ENCODE peak calls at places on chromosomes 12 and 14, in nine cellular contexts. B, J, K, A, W, R, I, Z and X are unnamed samples.

GRCh38 chr14:64213079-64213478 is 81.1 kb downstream of the ESR2 start:
- DNase-seq in A (peak; percentile 52), J (no peak), I (no peak), B (no peak), W (no peak), Z (no peak), R (peak; percentile 27), K (no peak), X (no peak)

GRCh38 chr12:83015390-83016225 is 328.9 kb downstream of the TMTC2 start:
- DNase-seq in R (no peak), I (no peak), K (peak; percentile 20), B (no peak), Z (peak; percentile 51), W (no peak), A (no peak), J (no peak), X (no peak)

GRCh38 chr14:52067873-52068740 is 752 bp downstream of the NID2 start:
- DNase-seq in J (peak; percentile 56), Z (no peak), I (no peak), A (no peak), R (peak; percentile 57), W (no peak), K (peak; percentile 49), B (peak; percentile 28), X (peak; percentile 70)

GRCh38 chr12:47602949-47603558 is 102.8 kb downstream of the RPAP3 start:
- DNase-seq in B (no peak), R (no peak), I (no peak), J (no peak), A (no peak), W (no peak), K (no peak), Z (no peak), X (no peak)

GRCh38 chr14:32593290-32593942 is 264.3 kb downstream of the AKAP6 start:
- DNase-seq in Z (no peak), J (peak; percentile 71), R (no peak), W (no peak), K (no peak), B (peak; percentile 82), I (no peak), A (peak; percentile 72), X (no peak)

GRCh38 chr14:83870556-83870955 is 1659.4 kb upstream of the FLRT2 start:
- DNase-seq in B (no peak), K (no peak), A (peak; percentile 42), W (no peak), J (no peak), I (no peak), Z (no peak), R (no peak), X (no peak)

GRCh38 chr14:85527006-85527405 is 2.9 kb upstream of the FLRT2 start:
- DNase-seq in A (peak; percentile 52), W (no peak), Z (no peak), I (no peak), J (peak; percentile 38), K (no peak), R (no peak), B (peak; percentile 79), X (no peak)

GRCh38 chr14:44112774-44113460 is 394.2 kb downstream of the FSCB start:
- DNase-seq in I (no peak), B (peak; percentile 1), R (no peak), A (peak; percentile 57), W (no peak), K (no peak), J (no peak), Z (no peak), X (no peak)

GRCh38 chr14:24307575-24308341 is at the start of gene CIDEB:
- DNase-seq in Z (peak; percentile 69), W (peak; percentile 46), B (peak; percentile 69), K (peak; percentile 52), R (peak; percentile 66), J (peak; percentile 85), A (peak; percentile 40), I (no peak), X (no peak)

GRCh38 chr14:65926504-65926903 is 514.0 kb downstream of the FUT8 start:
- DNase-seq in Z (no peak), B (no peak), I (no peak), R (no peak), K (no peak), A (no peak), J (no peak), W (no peak), X (no peak)

GRCh38 chr12:90027041-90027440 is 318.4 kb upstream of the ATP2B1 start:
- DNase-seq in J (no peak), A (no peak), W (no peak), B (no peak), R (no peak), Z (no peak), K (no peak), I (no peak), X (no peak)

GRCh38 chr14:61573321-61573720 is 122.0 kb upstream of the HIF1A start:
- DNase-seq in I (no peak), R (no peak), B (no peak), J (no peak), W (no peak), Z (no peak), A (peak; percentile 66), K (no peak), X (no peak)

GRCh38 chr12:75650989-75651695 is 139.7 kb upstream of the KRR1 start:
- DNase-seq in W (no peak), J (no peak), Z (no peak), B (peak; percentile 40), I (no peak), K (no peak), R (no peak), A (peak; percentile 94), X (no peak)

GRCh38 chr14:74018029-74018703 is 922 bp downstream of the ENTPD5 start:
- DNase-seq in W (no peak), J (peak; percentile 64), B (peak; percentile 84), R (no peak), K (no peak), I (no peak), Z (no peak), A (peak; percentile 71), X (no peak)

GRCh38 chr12:1083888-1084262 is 92.9 kb downstream of the ERC1 start:
- DNase-seq in K (no peak), B (peak; percentile 10), J (no peak), Z (peak; percentile 38), R (peak; percentile 20), A (peak; percentile 80), W (no peak), I (no peak), X (no peak)

GRCh38 chr14:93709249-93709648 is 79.0 kb downstream of the PRIMA1 start:
- DNase-seq in J (no peak), I (no peak), Z (no peak), W (no peak), K (no peak), B (no peak), R (no peak), A (no peak), X (no peak)

GRCh38 chr14:91997492-91997891 is 42.4 kb downstream of the TRIP11 start:
- DNase-seq in R (no peak), W (no peak), B (no peak), K (no peak), I (no peak), Z (no peak), J (no peak), A (peak; percentile 12), X (no peak)

GRCh38 chr14:74593241-74593985 is 18.6 kb downstream of the LTBP2 start:
- DNase-seq in K (no peak), Z (no peak), J (peak; percentile 38), B (no peak), R (no peak), A (peak; percentile 59), I (no peak), W (no peak), X (no peak)

GRCh38 chr12:19938031-19938430 is 430.3 kb upstream of the PDE3A start:
- DNase-seq in W (no peak), J (no peak), K (no peak), A (no peak), I (no peak), R (no peak), Z (no peak), B (no peak), X (no peak)

GRCh38 chr12:71157601-71158233 is at the start of gene TSPAN8:
- DNase-seq in K (no peak), R (no peak), I (no peak), Z (no peak), B (no peak), W (no peak), A (no peak), J (no peak), X (no peak)

GRCh38 chr14:90810808-90811207 is 5.4 kb downstream of the TTC7B start:
- DNase-seq in W (no peak), J (no peak), R (no peak), Z (no peak), B (no peak), K (no peak), A (no peak), I (no peak), X (no peak)

GRCh38 chr12:10363922-10364838 is 25.7 kb downstream of the KLRK1 start:
- DNase-seq in B (peak; percentile 71), W (no peak), Z (peak; percentile 60), I (no peak), A (peak; percentile 48), J (peak; percentile 38), K (peak; percentile 57), R (peak; percentile 30), X (no peak)

GRCh38 chr14:34113051-34113511 is 162.2 kb upstream of the EGLN3 start:
- DNase-seq in R (no peak), J (no peak), K (no peak), Z (no peak), A (peak; percentile 79), I (no peak), B (peak; percentile 23), W (no peak), X (no peak)

GRCh38 chr12:14701808-14702568 is 5.6 kb upstream of the GUCY2C start:
- DNase-seq in Z (no peak), A (no peak), J (no peak), K (no peak), B (no peak), I (no peak), W (no peak), R (no peak), X (no peak)

GRCh38 chr12:102748704-102749103 is 168.3 kb downstream of the PAH start:
- DNase-seq in I (no peak), K (no peak), Z (no peak), A (no peak), J (no peak), W (no peak), B (no peak), R (no peak), X (no peak)